ENCODE peak calls at places on chromosome 13, in eight cellular contexts. E, O, J, S, N, X, M and A are unnamed samples. For H3K4me1, the result is how much of the 10 kb centered on the place peaks cover.

GRCh38 chr13:76729690-76730089 is 156.5 kb downstream of the KCTD12 start:
- DNase-seq in O (no peak), N (no peak), J (no peak), E (no peak), X (no peak), M (no peak), S (no peak), A (no peak)

GRCh38 chr13:51764184-51765141 is 39.5 kb downstream of the DHRS12 start:
- DNase-seq in X (peak), M (no peak), E (peak), S (peak), J (no peak), N (peak), O (peak), A (no peak)

GRCh38 chr13:22375151-22375550 is 704.3 kb downstream of the FGF9 start:
- DNase-seq in O (no peak), M (no peak), S (no peak), E (no peak), X (no peak), N (no peak), J (no peak), A (no peak)

GRCh38 chr13:67935655-67936054 is 705.5 kb upstream of the PCDH9 start:
- DNase-seq in M (no peak), X (no peak), O (no peak), E (no peak), J (no peak), N (no peak), S (no peak), A (no peak)

GRCh38 chr13:106072014-106072413 is 463.4 kb downstream of the EFNB2 start:
- DNase-seq in N (no peak), O (no peak), M (no peak), J (no peak), E (no peak), X (no peak), S (no peak), A (no peak)

GRCh38 chr13:59247166-59247565 is 916.6 kb downstream of the DIAPH3 start:
- DNase-seq in E (peak), N (no peak), X (no peak), M (peak), O (no peak), S (peak), J (no peak), A (no peak)

GRCh38 chr13:113064534-113065405 is 40.8 kb upstream of the F7 start:
- DNase-seq in S (no peak), X (no peak), E (no peak), N (peak), O (no peak), M (no peak), J (no peak), A (no peak)

GRCh38 chr13:26909515-26909914 is 148.9 kb upstream of the GPR12 start:
- DNase-seq in O (no peak), E (no peak), J (no peak), S (no peak), M (no peak), N (no peak), X (no peak), A (no peak)

GRCh38 chr13:30743319-30744055 is 8.1 kb downstream of the ALOX5AP start:
- DNase-seq in E (no peak), O (peak), J (peak), N (peak), X (peak), S (no peak), M (no peak), A (no peak)
- H3K4me1 ChIP-seq in E (under half), O (under half), J (under half), N (under half), X (under half), S (under half), M (half or more), A (under half)

DNA sequence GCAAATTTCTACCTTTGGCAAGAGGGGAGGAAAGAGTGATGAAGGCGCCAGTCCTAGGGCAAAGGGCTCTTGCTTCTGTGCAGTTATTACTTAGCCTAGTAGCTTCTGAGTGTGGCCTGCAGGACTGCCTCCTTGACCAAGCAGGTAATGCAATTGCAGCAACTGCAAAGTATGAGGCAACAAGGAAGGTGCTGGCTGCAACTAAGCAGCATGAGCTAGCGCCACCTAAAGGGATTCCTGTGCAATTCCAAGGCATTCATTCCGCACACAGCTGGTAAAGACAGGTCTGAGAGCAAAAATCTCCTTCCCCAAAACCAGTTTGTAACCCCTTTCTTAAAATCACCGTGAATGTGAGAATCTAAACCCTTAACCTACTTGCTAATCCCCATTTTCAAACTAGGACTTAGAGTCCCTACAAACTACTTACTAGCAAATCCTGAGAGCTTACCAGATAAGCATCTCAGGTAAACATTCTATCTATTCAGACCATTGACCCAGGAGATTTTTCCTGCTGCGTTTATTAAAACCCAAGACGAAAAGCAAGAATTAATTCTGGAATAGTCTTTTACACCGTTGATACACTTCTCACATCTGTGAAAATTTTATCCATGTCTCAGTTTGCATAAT is 62.9 kb downstream of the DCT start:
- DNase-seq in S (no peak), O (no peak), E (no peak), X (peak), J (no peak), M (no peak), N (peak), A (peak)
- TF ChIP-seq CTCF in S (peak), O (no peak), E (no peak), X (no peak), J (no peak), M (peak), N (peak), A (peak)

GRCh38 chr13:99206873-99207272 is 6.2 kb downstream of the UBAC2 start:
- DNase-seq in M (no peak), S (no peak), N (no peak), E (no peak), X (no peak), O (no peak), J (no peak), A (no peak)

GRCh38 chr13:99206226-99206625 is 5.6 kb downstream of the UBAC2 start:
- DNase-seq in S (no peak), N (no peak), J (no peak), O (no peak), X (no peak), E (no peak), M (no peak), A (no peak)

GRCh38 chr13:99205621-99206220 is 5.1 kb downstream of the UBAC2 start:
- DNase-seq in E (no peak), M (no peak), J (no peak), S (no peak), N (no peak), X (no peak), O (no peak), A (no peak)

GRCh38 chr13:99200433-99201167 is at the start of gene UBAC2:
- DNase-seq in J (peak), X (peak), E (peak), M (peak), O (peak), S (peak), N (peak), A (peak)

DNA sequence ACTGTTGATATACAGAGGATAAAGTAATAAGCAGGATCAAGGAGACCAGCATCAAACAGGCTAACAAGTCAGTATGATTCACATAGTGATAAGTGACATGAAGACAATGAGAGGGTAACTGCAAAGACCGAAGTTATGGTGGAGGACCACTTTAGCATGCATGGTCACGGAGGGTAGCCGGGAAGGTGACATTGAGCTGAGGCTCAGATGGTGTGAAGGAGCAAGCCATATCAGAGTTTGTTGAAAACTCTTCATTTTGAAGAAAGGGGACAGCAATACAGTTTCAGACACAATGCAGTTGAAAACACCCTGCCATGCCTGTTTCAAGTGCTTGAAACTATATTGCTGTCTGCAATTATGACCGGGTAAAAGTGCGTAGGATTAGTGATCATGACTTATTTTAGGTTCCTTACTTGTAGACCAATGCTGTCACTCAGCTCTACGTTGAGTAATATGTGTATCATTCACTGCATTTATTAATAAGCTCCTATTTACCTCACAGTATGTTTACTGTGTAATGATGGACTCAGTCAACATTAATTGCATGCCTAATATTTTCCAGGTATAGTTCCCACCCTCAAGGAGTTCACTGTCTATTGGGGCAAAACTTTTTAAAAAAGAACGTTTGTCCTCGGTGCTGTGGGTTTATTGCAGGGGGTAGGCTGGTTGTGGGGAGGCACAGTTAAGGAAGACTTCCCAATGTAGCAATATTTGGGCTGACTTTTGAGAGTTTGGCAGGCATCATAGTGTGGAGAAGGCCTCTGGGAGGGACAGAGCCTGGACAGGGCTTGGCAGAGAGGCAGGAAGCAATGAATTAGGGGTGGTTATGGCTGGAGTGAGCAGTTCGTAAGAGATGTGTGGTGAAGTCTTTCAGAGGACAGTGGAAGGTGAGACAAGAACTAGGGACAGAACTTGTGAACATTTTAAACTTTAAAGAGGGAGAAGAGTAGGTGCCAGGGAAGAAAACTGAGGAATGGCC is 3.2 kb downstream of the UBAC2 start:
- DNase-seq in M (no peak), X (no peak), E (no peak), J (no peak), O (no peak), N (no peak), S (no peak), A (no peak)
- H3K4me1 ChIP-seq in M (under half), X (under half), E (under half), J (under half), O (under half), N (under half), S (half or more), A (half or more)

DNA sequence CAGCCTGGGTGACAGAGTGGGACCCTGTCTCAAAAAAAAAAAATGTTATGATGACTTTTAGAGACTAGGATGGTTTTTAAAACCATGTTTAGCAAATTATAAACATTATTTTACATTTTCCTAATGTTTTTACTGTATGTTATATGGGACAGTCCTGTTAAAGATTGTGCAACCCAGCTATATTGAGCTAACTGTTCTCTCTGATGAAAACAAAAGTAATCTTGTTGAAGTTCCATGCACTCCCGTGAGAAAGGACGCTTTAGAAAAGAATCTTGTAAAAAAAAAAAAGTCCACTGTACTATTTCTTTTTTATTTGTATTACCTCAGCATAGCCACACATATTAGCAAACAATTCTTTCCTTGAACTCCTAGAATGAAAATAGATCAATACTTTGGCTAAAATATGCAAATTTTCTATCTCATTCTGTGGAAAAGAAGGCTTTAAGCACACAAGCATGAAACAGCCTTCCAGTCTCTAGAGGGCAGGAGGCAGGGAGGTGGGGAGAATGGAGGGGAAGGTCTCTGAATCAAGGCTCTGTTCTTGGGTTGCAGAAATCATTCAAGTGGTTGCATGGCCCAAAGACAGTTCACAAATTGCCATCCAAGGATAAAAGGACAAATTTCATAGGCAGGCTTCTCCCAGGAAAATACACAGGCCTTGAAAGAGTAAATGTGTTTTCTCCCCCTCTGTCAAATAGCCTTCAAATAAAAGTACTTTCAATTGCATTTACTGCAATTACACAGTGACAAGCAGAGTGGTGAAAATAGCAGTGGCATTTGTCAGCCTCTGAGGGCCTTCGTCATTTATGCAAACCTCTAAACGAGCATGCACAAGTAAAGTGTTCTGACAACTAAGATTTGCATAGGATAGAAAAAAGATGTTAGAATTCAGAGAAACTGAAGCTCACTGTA is 451.0 kb downstream of the DCT start:
- DNase-seq in O (no peak), N (no peak), M (no peak), E (no peak), S (no peak), J (no peak), X (no peak), A (no peak)
- TF ChIP-seq CTCF in O (no peak), N (no peak), M (no peak), E (no peak), S (no peak), J (no peak), X (no peak), A (no peak)

DNA sequence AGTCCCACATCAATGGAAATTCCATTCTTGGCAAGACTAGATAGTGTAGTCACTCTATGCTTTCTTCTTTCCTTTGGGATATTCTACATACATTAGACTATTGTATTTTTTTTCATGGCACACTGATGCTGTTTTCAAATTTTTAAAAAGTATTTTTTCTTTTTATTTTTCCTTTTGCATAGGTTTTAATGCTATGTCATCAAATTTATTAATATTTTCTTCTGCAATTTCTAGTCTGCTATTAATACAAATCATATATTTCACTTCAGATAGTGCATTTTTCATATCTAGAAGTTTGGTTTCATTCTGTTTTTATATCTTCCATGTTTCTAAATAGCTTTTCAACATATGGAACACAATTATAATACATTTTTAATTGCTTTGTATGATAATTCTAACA is 2050.1 kb upstream of the PRR20A start:
- DNase-seq in E (no peak), S (no peak), N (no peak), M (no peak), X (no peak), O (no peak), J (no peak), A (no peak)
- H3K4me1 ChIP-seq in E (under half), S (under half), N (under half), M (under half), X (under half), O (under half), J (under half), A (under half)

GRCh38 chr13:74795526-74795925 is 661.3 kb upstream of the KLF12 start:
- DNase-seq in O (no peak), E (no peak), M (no peak), S (no peak), J (no peak), N (no peak), X (no peak), A (no peak)

GRCh38 chr13:74794147-74794546 is 659.9 kb upstream of the KLF12 start:
- DNase-seq in M (no peak), J (no peak), N (no peak), E (no peak), X (no peak), O (no peak), S (no peak), A (no peak)

GRCh38 chr13:74794582-74794981 is 660.4 kb upstream of the KLF12 start:
- DNase-seq in J (no peak), O (no peak), M (no peak), N (no peak), X (no peak), S (no peak), E (no peak), A (no peak)

GRCh38 chr13:74796126-74796643 is 662.0 kb upstream of the KLF12 start:
- DNase-seq in E (no peak), J (no peak), N (no peak), S (no peak), X (no peak), O (no peak), M (no peak), A (no peak)
- TF ChIP-seq CTCF in E (no peak), J (no peak), N (no peak), S (no peak), X (no peak), O (no peak), M (no peak), A (no peak)

DNA sequence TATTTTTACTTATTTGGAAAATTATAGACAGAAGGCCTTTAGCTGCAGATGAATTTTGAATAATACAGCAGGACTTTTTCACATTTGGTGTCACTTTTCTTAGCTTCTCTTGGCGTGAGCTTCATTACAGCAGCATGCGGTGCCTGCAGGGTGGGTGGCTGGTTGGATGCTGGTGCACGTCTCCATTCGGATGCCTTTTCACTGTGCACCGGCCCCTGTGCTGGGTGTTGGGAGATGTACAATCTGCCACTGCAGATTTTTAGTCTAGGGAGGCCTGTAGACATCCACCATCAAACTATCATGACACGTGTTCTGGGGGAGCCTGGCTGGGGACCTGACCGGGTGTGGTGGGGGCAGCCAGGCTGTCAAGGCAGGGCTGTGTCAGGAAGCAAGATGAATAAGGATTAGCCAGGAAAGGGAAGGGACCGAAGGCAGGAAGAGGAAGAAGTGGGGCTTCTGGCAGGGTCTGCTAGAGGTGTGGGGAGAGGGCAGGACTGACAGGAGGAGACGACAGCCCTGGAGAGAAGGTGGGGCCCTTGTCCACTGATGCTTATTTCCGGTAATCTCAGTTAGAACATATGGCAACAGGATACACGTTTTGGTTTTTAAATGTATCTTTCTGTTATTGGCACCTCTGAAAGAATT is 88.8 kb downstream of the ARHGEF7 start:
- DNase-seq in N (no peak), M (no peak), O (no peak), J (no peak), S (no peak), X (no peak), E (no peak), A (peak)
- H3K4me1 ChIP-seq in N (under half), M (under half), O (under half), J (under half), S (half or more), X (under half), E (under half), A (half or more)

GRCh38 chr13:99654076-99654475 is 152.8 kb downstream of the TM9SF2 start:
- DNase-seq in O (no peak), M (no peak), E (no peak), X (no peak), J (no peak), N (no peak), S (no peak), A (no peak)

GRCh38 chr13:99655351-99656091 is 154.2 kb downstream of the TM9SF2 start:
- DNase-seq in X (peak), N (peak), O (no peak), M (no peak), E (no peak), J (no peak), S (no peak), A (no peak)

GRCh38 chr13:99657848-99658265 is 156.6 kb downstream of the TM9SF2 start:
- DNase-seq in M (peak), O (peak), X (peak), E (peak), J (no peak), S (peak), N (no peak), A (no peak)

GRCh38 chr13:99656843-99657506 is 155.7 kb downstream of the TM9SF2 start:
- DNase-seq in J (no peak), M (no peak), S (no peak), O (no peak), N (no peak), X (no peak), E (no peak), A (no peak)

GRCh38 chr13:99656092-99656745 is 154.9 kb downstream of the TM9SF2 start:
- DNase-seq in S (peak), O (peak), E (peak), X (peak), N (peak), M (peak), J (peak), A (peak)
- TF ChIP-seq CTCF in S (peak), O (peak), E (peak), X (peak), N (peak), M (peak), J (peak), A (peak)